ENCODE peak calls at places on chromosomes 4 and X, in six cellular contexts. One of them, this sample, is unnamed.

GRCh38 chrX:16488959-16489358 is 161.0 kb upstream of the S100G start:
- DNase-seq in NCI-H1105: no peak
- DNase-seq in HepG2: no peak
- DNase-seq in activated naive CD8-positive, alpha-beta T cell treated with anti-CD3 and anti-CD28 coated beads, Interleukin-2, amount 10 ng/mL, durations not matched to agents 7 days and 5 days: no peak
- DNase-seq in AG09309: no peak
- DNase-seq in HFFc6: no peak
- DNase-seq in this sample: no peak

GRCh38 chrX:131977619-131978018 is 45.5 kb upstream of the STK26 start:
- DNase-seq in NCI-H1105: no peak
- DNase-seq in HepG2: no peak
- DNase-seq in activated naive CD8-positive, alpha-beta T cell treated with anti-CD3 and anti-CD28 coated beads, Interleukin-2, amount 10 ng/mL, durations not matched to agents 7 days and 5 days: no peak
- DNase-seq in AG09309: no peak
- DNase-seq in HFFc6: no peak
- DNase-seq in this sample: no peak

GRCh38 chrX:102339312-102340298 is 92.6 kb downstream of the NXF2 start:
- DNase-seq in NCI-H1105: no peak
- DNase-seq in HepG2: no peak
- DNase-seq in activated naive CD8-positive, alpha-beta T cell treated with anti-CD3 and anti-CD28 coated beads, Interleukin-2, amount 10 ng/mL, durations not matched to agents 7 days and 5 days: peak; percentile 24
- DNase-seq in AG09309: no peak
- DNase-seq in HFFc6: no peak
- DNase-seq in this sample: no peak

GRCh38 chrX:97119474-97120109 is 235.9 kb downstream of the RPA4 start:
- DNase-seq in NCI-H1105: no peak
- DNase-seq in HepG2: no peak
- DNase-seq in activated naive CD8-positive, alpha-beta T cell treated with anti-CD3 and anti-CD28 coated beads, Interleukin-2, amount 10 ng/mL, durations not matched to agents 7 days and 5 days: no peak
- DNase-seq in AG09309: no peak
- DNase-seq in HFFc6: no peak
- DNase-seq in this sample: no peak

GRCh38 chr4:104491396-104491821 is 3.3 kb downstream of the CXXC4 start:
- DNase-seq in NCI-H1105: no peak
- DNase-seq in HepG2: no peak
- DNase-seq in activated naive CD8-positive, alpha-beta T cell treated with anti-CD3 and anti-CD28 coated beads, Interleukin-2, amount 10 ng/mL, durations not matched to agents 7 days and 5 days: peak; percentile 61
- DNase-seq in AG09309: no peak
- DNase-seq in HFFc6: no peak
- DNase-seq in this sample: peak; percentile 28

GRCh38 chr4:40976343-40976742 is 226.6 kb downstream of the NSUN7 start:
- DNase-seq in NCI-H1105: peak; percentile 9
- DNase-seq in HepG2: peak; percentile 57
- DNase-seq in activated naive CD8-positive, alpha-beta T cell treated with anti-CD3 and anti-CD28 coated beads, Interleukin-2, amount 10 ng/mL, durations not matched to agents 7 days and 5 days: no peak
- DNase-seq in AG09309: no peak
- DNase-seq in HFFc6: peak; percentile 47
- DNase-seq in this sample: peak; percentile 44

GRCh38 chrX:42944381-42944998 is 166.5 kb upstream of the PPP1R2C start:
- DNase-seq in NCI-H1105: no peak
- DNase-seq in HepG2: no peak
- DNase-seq in activated naive CD8-positive, alpha-beta T cell treated with anti-CD3 and anti-CD28 coated beads, Interleukin-2, amount 10 ng/mL, durations not matched to agents 7 days and 5 days: peak; percentile 25
- DNase-seq in AG09309: no peak
- DNase-seq in HFFc6: no peak
- DNase-seq in this sample: no peak

GRCh38 chrX:109966246-109966645 is 36.7 kb upstream of the TMEM164 start:
- DNase-seq in NCI-H1105: no peak
- DNase-seq in HepG2: no peak
- DNase-seq in activated naive CD8-positive, alpha-beta T cell treated with anti-CD3 and anti-CD28 coated beads, Interleukin-2, amount 10 ng/mL, durations not matched to agents 7 days and 5 days: no peak
- DNase-seq in AG09309: no peak
- DNase-seq in HFFc6: no peak
- DNase-seq in this sample: peak; percentile 24

GRCh38 chr4:8700576-8700975 is 108.0 kb downstream of the CPZ start:
- DNase-seq in NCI-H1105: no peak
- DNase-seq in HepG2: no peak
- DNase-seq in activated naive CD8-positive, alpha-beta T cell treated with anti-CD3 and anti-CD28 coated beads, Interleukin-2, amount 10 ng/mL, durations not matched to agents 7 days and 5 days: no peak
- DNase-seq in AG09309: no peak
- DNase-seq in HFFc6: no peak
- DNase-seq in this sample: no peak

GRCh38 chr4:128825226-128825625 is 15.7 kb downstream of the JADE1 start:
- DNase-seq in NCI-H1105: no peak
- DNase-seq in HepG2: no peak
- DNase-seq in activated naive CD8-positive, alpha-beta T cell treated with anti-CD3 and anti-CD28 coated beads, Interleukin-2, amount 10 ng/mL, durations not matched to agents 7 days and 5 days: no peak
- DNase-seq in AG09309: no peak
- DNase-seq in HFFc6: no peak
- DNase-seq in this sample: peak; percentile 33

GRCh38 chrX:126733874-126734273 is 85.7 kb upstream of the PRR32 start:
- DNase-seq in NCI-H1105: no peak
- DNase-seq in HepG2: no peak
- DNase-seq in activated naive CD8-positive, alpha-beta T cell treated with anti-CD3 and anti-CD28 coated beads, Interleukin-2, amount 10 ng/mL, durations not matched to agents 7 days and 5 days: no peak
- DNase-seq in AG09309: no peak
- DNase-seq in HFFc6: no peak
- DNase-seq in this sample: no peak

GRCh38 chrX:14354541-14354940 is 174.8 kb upstream of the GLRA2 start:
- DNase-seq in NCI-H1105: no peak
- DNase-seq in HepG2: no peak
- DNase-seq in activated naive CD8-positive, alpha-beta T cell treated with anti-CD3 and anti-CD28 coated beads, Interleukin-2, amount 10 ng/mL, durations not matched to agents 7 days and 5 days: no peak
- DNase-seq in AG09309: peak; percentile 41
- DNase-seq in HFFc6: no peak
- DNase-seq in this sample: peak; percentile 81

GRCh38 chrX:43581888-43582539 is 74.1 kb upstream of the MAOA start:
- DNase-seq in NCI-H1105: no peak
- DNase-seq in HepG2: no peak
- DNase-seq in activated naive CD8-positive, alpha-beta T cell treated with anti-CD3 and anti-CD28 coated beads, Interleukin-2, amount 10 ng/mL, durations not matched to agents 7 days and 5 days: no peak
- DNase-seq in AG09309: no peak
- DNase-seq in HFFc6: no peak
- DNase-seq in this sample: no peak

GRCh38 chr4:137200322-137200721 is 332.0 kb downstream of the PCDH18 start:
- DNase-seq in NCI-H1105: no peak
- DNase-seq in HepG2: no peak
- DNase-seq in activated naive CD8-positive, alpha-beta T cell treated with anti-CD3 and anti-CD28 coated beads, Interleukin-2, amount 10 ng/mL, durations not matched to agents 7 days and 5 days: no peak
- DNase-seq in AG09309: no peak
- DNase-seq in HFFc6: no peak
- DNase-seq in this sample: no peak

GRCh38 chr4:8414377-8414776 is 26.1 kb downstream of the ACOX3 start:
- DNase-seq in NCI-H1105: no peak
- DNase-seq in HepG2: no peak
- DNase-seq in activated naive CD8-positive, alpha-beta T cell treated with anti-CD3 and anti-CD28 coated beads, Interleukin-2, amount 10 ng/mL, durations not matched to agents 7 days and 5 days: no peak
- DNase-seq in AG09309: no peak
- DNase-seq in HFFc6: no peak
- DNase-seq in this sample: no peak

GRCh38 chr4:11568511-11568910 is 139.8 kb upstream of the HS3ST1 start:
- DNase-seq in NCI-H1105: no peak
- DNase-seq in HepG2: no peak
- DNase-seq in activated naive CD8-positive, alpha-beta T cell treated with anti-CD3 and anti-CD28 coated beads, Interleukin-2, amount 10 ng/mL, durations not matched to agents 7 days and 5 days: no peak
- DNase-seq in AG09309: no peak
- DNase-seq in HFFc6: no peak
- DNase-seq in this sample: no peak

GRCh38 chr4:175871774-175872405 is 59.8 kb upstream of the GPM6A start:
- DNase-seq in NCI-H1105: no peak
- DNase-seq in HepG2: no peak
- DNase-seq in activated naive CD8-positive, alpha-beta T cell treated with anti-CD3 and anti-CD28 coated beads, Interleukin-2, amount 10 ng/mL, durations not matched to agents 7 days and 5 days: no peak
- DNase-seq in AG09309: no peak
- DNase-seq in HFFc6: no peak
- DNase-seq in this sample: no peak

GRCh38 chr4:85005865-85006377 is 39.4 kb upstream of the WDFY3 start:
- DNase-seq in NCI-H1105: no peak
- DNase-seq in HepG2: no peak
- DNase-seq in activated naive CD8-positive, alpha-beta T cell treated with anti-CD3 and anti-CD28 coated beads, Interleukin-2, amount 10 ng/mL, durations not matched to agents 7 days and 5 days: no peak
- DNase-seq in AG09309: peak; percentile 52
- DNase-seq in HFFc6: peak; percentile 88
- DNase-seq in this sample: peak; percentile 94

GRCh38 chr4:132437117-132437516 is 712.0 kb upstream of the PCDH10 start:
- DNase-seq in NCI-H1105: no peak
- DNase-seq in HepG2: no peak
- DNase-seq in activated naive CD8-positive, alpha-beta T cell treated with anti-CD3 and anti-CD28 coated beads, Interleukin-2, amount 10 ng/mL, durations not matched to agents 7 days and 5 days: no peak
- DNase-seq in AG09309: no peak
- DNase-seq in HFFc6: no peak
- DNase-seq in this sample: no peak

GRCh38 chr4:65083076-65083475 is 587.2 kb downstream of the EPHA5 start:
- DNase-seq in NCI-H1105: no peak
- DNase-seq in HepG2: no peak
- DNase-seq in activated naive CD8-positive, alpha-beta T cell treated with anti-CD3 and anti-CD28 coated beads, Interleukin-2, amount 10 ng/mL, durations not matched to agents 7 days and 5 days: no peak
- DNase-seq in AG09309: no peak
- DNase-seq in HFFc6: no peak
- DNase-seq in this sample: no peak

GRCh38 chr4:88938138-88938537 is 118.8 kb downstream of the FAM13A start:
- DNase-seq in NCI-H1105: no peak
- DNase-seq in HepG2: no peak
- DNase-seq in activated naive CD8-positive, alpha-beta T cell treated with anti-CD3 and anti-CD28 coated beads, Interleukin-2, amount 10 ng/mL, durations not matched to agents 7 days and 5 days: no peak
- DNase-seq in AG09309: peak; percentile 80
- DNase-seq in HFFc6: peak; percentile 89
- DNase-seq in this sample: peak; percentile 96

GRCh38 chr4:55635760-55636621 is at the start of gene NMU:
- DNase-seq in NCI-H1105: peak; percentile 38
- DNase-seq in HepG2: peak; percentile 13
- DNase-seq in activated naive CD8-positive, alpha-beta T cell treated with anti-CD3 and anti-CD28 coated beads, Interleukin-2, amount 10 ng/mL, durations not matched to agents 7 days and 5 days: peak; percentile 48
- DNase-seq in AG09309: no peak
- DNase-seq in HFFc6: no peak
- DNase-seq in this sample: peak; percentile 46

GRCh38 chrX:103362504-103362903 is 6.2 kb downstream of the TCEAL9 start:
- DNase-seq in NCI-H1105: no peak
- DNase-seq in HepG2: peak; percentile 75
- DNase-seq in activated naive CD8-positive, alpha-beta T cell treated with anti-CD3 and anti-CD28 coated beads, Interleukin-2, amount 10 ng/mL, durations not matched to agents 7 days and 5 days: no peak
- DNase-seq in AG09309: no peak
- DNase-seq in HFFc6: peak; percentile 36
- DNase-seq in this sample: no peak

GRCh38 chr4:142150483-142150882 is 514.1 kb downstream of the IL15 start:
- DNase-seq in NCI-H1105: no peak
- DNase-seq in HepG2: no peak
- DNase-seq in activated naive CD8-positive, alpha-beta T cell treated with anti-CD3 and anti-CD28 coated beads, Interleukin-2, amount 10 ng/mL, durations not matched to agents 7 days and 5 days: no peak
- DNase-seq in AG09309: no peak
- DNase-seq in HFFc6: no peak
- DNase-seq in this sample: no peak

GRCh38 chr4:108877821-108878220 is 115.0 kb upstream of the ETNPPL start:
- DNase-seq in NCI-H1105: no peak
- DNase-seq in HepG2: no peak
- DNase-seq in activated naive CD8-positive, alpha-beta T cell treated with anti-CD3 and anti-CD28 coated beads, Interleukin-2, amount 10 ng/mL, durations not matched to agents 7 days and 5 days: no peak
- DNase-seq in AG09309: no peak
- DNase-seq in HFFc6: no peak
- DNase-seq in this sample: no peak

GRCh38 chrX:9682456-9682855 is 83.2 kb downstream of the GPR143 start:
- DNase-seq in NCI-H1105: no peak
- DNase-seq in HepG2: no peak
- DNase-seq in activated naive CD8-positive, alpha-beta T cell treated with anti-CD3 and anti-CD28 coated beads, Interleukin-2, amount 10 ng/mL, durations not matched to agents 7 days and 5 days: no peak
- DNase-seq in AG09309: no peak
- DNase-seq in HFFc6: peak; percentile 4
- DNase-seq in this sample: peak; percentile 40

GRCh38 chr4:3418029-3418762 is 23.6 kb upstream of the HGFAC start:
- DNase-seq in NCI-H1105: no peak
- DNase-seq in HepG2: no peak
- DNase-seq in activated naive CD8-positive, alpha-beta T cell treated with anti-CD3 and anti-CD28 coated beads, Interleukin-2, amount 10 ng/mL, durations not matched to agents 7 days and 5 days: no peak
- DNase-seq in AG09309: no peak
- DNase-seq in HFFc6: no peak
- DNase-seq in this sample: no peak

GRCh38 chr4:10521386-10521785 is 64.2 kb upstream of the ZNF518B start:
- DNase-seq in NCI-H1105: peak; percentile 75
- DNase-seq in HepG2: no peak
- DNase-seq in activated naive CD8-positive, alpha-beta T cell treated with anti-CD3 and anti-CD28 coated beads, Interleukin-2, amount 10 ng/mL, durations not matched to agents 7 days and 5 days: no peak
- DNase-seq in AG09309: no peak
- DNase-seq in HFFc6: no peak
- DNase-seq in this sample: no peak

GRCh38 chr4:38681283-38682066 is 17.5 kb downstream of the KLF3 start:
- DNase-seq in NCI-H1105: no peak
- DNase-seq in HepG2: no peak
- DNase-seq in activated naive CD8-positive, alpha-beta T cell treated with anti-CD3 and anti-CD28 coated beads, Interleukin-2, amount 10 ng/mL, durations not matched to agents 7 days and 5 days: no peak
- DNase-seq in AG09309: no peak
- DNase-seq in HFFc6: no peak
- DNase-seq in this sample: no peak

GRCh38 chrX:14073158-14073557 is 43.5 kb upstream of the GEMIN8 start:
- DNase-seq in NCI-H1105: no peak
- DNase-seq in HepG2: no peak
- DNase-seq in activated naive CD8-positive, alpha-beta T cell treated with anti-CD3 and anti-CD28 coated beads, Interleukin-2, amount 10 ng/mL, durations not matched to agents 7 days and 5 days: no peak
- DNase-seq in AG09309: no peak
- DNase-seq in HFFc6: no peak
- DNase-seq in this sample: no peak